ENCODE peak calls at places on chromosomes 3 and 15, in eight cellular contexts. P, B, E, K, I, S, L and Y are unnamed samples.

GRCh38 chr3:39724233-39724846 is 85.1 kb upstream of the MYRIP start:
- DNase-seq in B (no peak), P (no peak), L (peak; percentile 29), I (no peak), E (no peak), K (no peak), S (no peak), Y (no peak)

GRCh38 chr3:127694467-127695215 is 21.9 kb downstream of the ABTB1 start:
- DNase-seq in S (peak; percentile 43), P (peak; percentile 65), B (peak; percentile 54), L (peak; percentile 92), K (no peak), E (no peak), I (peak; percentile 70), Y (peak; percentile 61)

GRCh38 chr3:183825380-183826161 is at the start of gene MAP6D1:
- DNase-seq in L (peak; percentile 86), I (peak; percentile 37), B (peak; percentile 82), K (peak; percentile 84), E (no peak), S (peak; percentile 20), P (peak; percentile 58), Y (peak; percentile 70)

GRCh38 chr3:88117683-88118082 is 32.1 kb upstream of the C3orf38 start:
- DNase-seq in E (no peak), K (no peak), L (no peak), S (no peak), I (no peak), B (no peak), P (no peak), Y (no peak)

GRCh38 chr3:14472471-14473351 is 67.4 kb downstream of the GRIP2 start:
- DNase-seq in L (peak; percentile 63), I (no peak), K (no peak), S (no peak), E (no peak), B (no peak), P (no peak), Y (peak; percentile 36)

GRCh38 chr15:73150831-73151230 is 98.6 kb downstream of the NEO1 start:
- DNase-seq in L (no peak), I (no peak), K (no peak), E (no peak), B (no peak), S (no peak), P (no peak), Y (no peak)

GRCh38 chr3:10198761-10199688 is 34.3 kb downstream of the IRAK2 start:
- DNase-seq in S (peak; percentile 23), B (no peak), E (no peak), I (no peak), K (no peak), P (no peak), L (peak; percentile 82), Y (peak; percentile 89)

GRCh38 chr3:38150780-38151528 is 12.5 kb downstream of the MYD88 start:
- DNase-seq in P (no peak), S (no peak), I (no peak), E (no peak), K (no peak), B (no peak), L (no peak), Y (peak; percentile 24)

GRCh38 chr3:44661189-44661588 is 12.7 kb downstream of the ZNF35 start:
- DNase-seq in S (no peak), E (no peak), B (no peak), I (no peak), K (no peak), L (no peak), P (no peak), Y (no peak)

GRCh38 chr15:95259513-95259912 is 1028.2 kb downstream of the MCTP2 start:
- DNase-seq in K (peak; percentile 69), L (peak; percentile 78), E (peak; percentile 52), S (peak; percentile 59), B (peak; percentile 69), P (no peak), I (peak; percentile 31), Y (peak; percentile 64)

DNA sequence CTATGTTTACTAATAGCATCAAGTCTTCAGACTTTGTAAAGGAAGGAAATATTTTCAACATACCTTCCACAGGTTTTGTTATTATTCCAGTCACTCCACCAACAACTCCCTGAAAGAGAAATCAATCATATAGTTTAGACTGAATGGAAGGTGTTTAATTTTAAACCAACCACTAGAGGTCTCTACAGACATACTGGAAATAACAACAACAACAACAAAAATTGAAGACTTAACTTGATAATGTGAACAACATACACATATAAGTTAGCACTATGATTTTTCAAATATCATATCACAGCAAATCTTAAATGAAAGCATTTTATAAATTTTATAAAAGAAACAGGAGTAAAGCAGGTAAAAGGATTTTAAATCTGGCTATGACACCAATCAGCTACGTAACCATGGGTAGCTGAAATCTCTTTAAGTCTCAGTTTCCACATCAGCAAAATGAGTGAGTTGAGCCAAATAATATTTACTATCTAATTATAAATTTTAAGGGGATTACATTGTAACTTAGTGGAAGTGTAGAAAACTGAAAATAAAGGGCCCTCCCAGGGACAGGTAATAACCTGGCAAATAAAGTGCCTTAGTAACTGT is 188.2 kb downstream of the VPS13C start:
- DNase-seq in L (no peak), S (no peak), I (no peak), B (no peak), P (no peak), E (no peak), K (no peak), Y (no peak)
- TF ChIP-seq CTCF in L (peak; percentile 38), S (peak; percentile 56), I (peak; percentile 60), B (peak; percentile 66), P (peak; percentile 56), E (peak; percentile 34), K (peak; percentile 63), Y (peak; percentile 69)

DNA sequence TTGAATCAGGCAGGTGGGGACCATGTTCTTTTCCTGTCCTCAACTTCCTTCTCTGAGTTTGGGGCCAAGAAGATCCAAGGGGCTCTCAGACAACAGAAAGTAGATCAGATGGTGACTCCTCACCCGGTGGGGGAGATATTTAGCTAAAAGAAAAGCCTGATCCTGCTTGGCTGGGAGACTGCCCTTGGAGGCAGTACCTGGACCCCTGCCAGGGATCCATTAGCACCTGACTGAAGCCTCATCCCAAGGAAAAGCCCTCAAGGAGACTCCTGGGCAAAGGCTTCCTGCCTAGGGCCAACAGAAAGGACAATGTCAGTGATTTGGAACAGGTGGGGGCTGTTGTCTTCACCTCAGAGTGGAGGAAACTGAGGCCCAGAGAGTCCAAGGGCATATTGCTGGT is 33.5 kb upstream of the HHATL start:
- DNase-seq in P (no peak), K (no peak), S (no peak), I (no peak), B (no peak), E (no peak), L (no peak), Y (no peak)
- TF ChIP-seq CTCF in P (no peak), K (no peak), S (no peak), I (no peak), B (no peak), E (no peak), L (no peak), Y (no peak)

DNA sequence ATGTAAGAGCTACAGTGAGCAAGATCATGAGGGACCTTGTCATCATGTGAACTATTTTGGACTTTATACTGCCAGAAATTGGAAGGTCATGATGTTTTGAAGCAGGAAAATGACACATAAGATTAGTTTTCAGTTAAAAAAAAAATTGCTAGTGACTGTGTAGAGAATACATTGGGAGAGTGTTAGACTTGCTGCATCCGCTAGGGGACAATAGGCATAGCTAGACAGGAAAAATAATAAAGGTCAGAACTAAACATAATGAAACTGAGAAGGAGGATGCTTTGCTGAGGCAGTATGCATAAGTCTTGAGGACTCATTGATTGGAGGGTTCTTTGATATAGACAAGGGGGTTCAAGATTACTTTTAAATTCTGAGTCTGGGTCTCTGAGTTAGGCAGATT is 275.8 kb upstream of the KCNH8 start:
- DNase-seq in K (no peak), S (no peak), L (no peak), E (no peak), P (no peak), B (no peak), I (no peak), Y (no peak)
- TF ChIP-seq CTCF in K (no peak), S (no peak), L (no peak), E (no peak), P (no peak), B (no peak), I (no peak), Y (no peak)

GRCh38 chr3:66638717-66639116 is 137.9 kb upstream of the LRIG1 start:
- DNase-seq in P (no peak), B (no peak), I (no peak), E (no peak), S (no peak), K (no peak), L (no peak), Y (no peak)
- TF ChIP-seq CTCF in P (no peak), B (no peak), I (no peak), E (no peak), S (no peak), K (no peak), L (no peak), Y (no peak)

GRCh38 chr3:27729325-27729724 is 7.2 kb upstream of the EOMES start:
- DNase-seq in K (no peak), B (no peak), L (no peak), P (no peak), S (no peak), E (no peak), I (no peak), Y (no peak)

GRCh38 chr3:27730774-27731659 is 8.9 kb upstream of the EOMES start:
- DNase-seq in B (no peak), I (no peak), S (no peak), L (no peak), P (no peak), K (no peak), E (no peak), Y (no peak)

GRCh38 chr3:27726240-27726639 is 4.1 kb upstream of the EOMES start:
- DNase-seq in I (no peak), P (no peak), L (no peak), B (no peak), S (no peak), E (no peak), K (no peak), Y (no peak)

GRCh38 chr3:27729748-27730611 is 7.9 kb upstream of the EOMES start:
- DNase-seq in L (no peak), S (no peak), P (no peak), B (peak; percentile 32), E (no peak), I (no peak), K (no peak), Y (peak; percentile 56)

GRCh38 chr3:27728195-27729087 is 6.3 kb upstream of the EOMES start:
- DNase-seq in K (peak; percentile 58), E (no peak), S (no peak), I (no peak), L (peak; percentile 27), P (no peak), B (peak; percentile 70), Y (peak; percentile 52)
- TF ChIP-seq CTCF in K (peak; percentile 28), E (no peak), S (no peak), I (no peak), L (no peak), P (no peak), B (peak; percentile 24), Y (no peak)